ENCODE peak calls at places on chromosomes 4 and X, in eight cellular contexts. G is naive thymus-derived CD4-positive, alpha-beta T cell; S is T1000; A is Right ventricle myocardium superior; B is Ammon's horn; I is AG08395; O is hepatocyte; W is COR-L47. P is an unnamed sample.

GRCh38 chrX:27966955-27967354 is 14.3 kb downstream of the DCAF8L1 start:
- DNase-seq in G (no peak), S (no peak), A (no peak), B (no peak), I (no peak), O (peak), W (peak), P (no peak)

GRCh38 chr4:3209551-3210325 is 39.2 kb upstream of the MSANTD1 start:
- DNase-seq in G (no peak), S (no peak), A (no peak), B (no peak), I (no peak), O (no peak), W (no peak), P (no peak)

GRCh38 chr4:823093-823760 is 2.7 kb downstream of the CPLX1 start:
- DNase-seq in G (no peak), S (no peak), A (no peak), B (no peak), I (no peak), O (no peak), W (no peak), P (no peak)

GRCh38 chr4:88295656-88296055 is 11.3 kb upstream of the PPM1K start:
- DNase-seq in G (no peak), S (no peak), A (peak), B (no peak), I (no peak), O (no peak), W (no peak), P (no peak)

GRCh38 chrX:80879143-80879542 is 69.5 kb upstream of the BRWD3 start:
- DNase-seq in G (no peak), S (no peak), A (no peak), B (peak), I (no peak), O (peak), W (peak), P (peak)

GRCh38 chr4:128862608-128863313 is 53.3 kb downstream of the JADE1 start:
- DNase-seq in G (peak), S (no peak), A (no peak), B (no peak), I (no peak), O (no peak), W (no peak), P (no peak)

GRCh38 chr4:42497142-42497541 is 99.9 kb downstream of the SHISA3 start:
- DNase-seq in G (no peak), S (no peak), A (no peak), B (no peak), I (no peak), O (no peak), W (no peak), P (no peak)

GRCh38 chr4:109562457-109563237 is 2.6 kb downstream of the MCUB start:
- DNase-seq in G (no peak), S (no peak), A (no peak), B (peak), I (no peak), O (no peak), W (peak), P (no peak)

GRCh38 chrX:48487362-48487785 is 11.4 kb downstream of the FTSJ1 start:
- DNase-seq in G (no peak), S (peak), A (no peak), B (no peak), I (peak), O (no peak), W (no peak), P (no peak)

GRCh38 chr4:158094413-158095110 is 78.3 kb downstream of the GASK1B start:
- DNase-seq in G (no peak), S (peak), A (no peak), B (no peak), I (no peak), O (peak), W (no peak), P (no peak)

GRCh38 chrX:2693123-2693438 is 2.0 kb downstream of the CD99 start:
- DNase-seq in G (peak), S (no peak), A (no peak), B (no peak), I (no peak), O (no peak), W (no peak), P (no peak)

P was measured in prostate gland.